ENCODE peak calls at places on chromosomes 13 and 19, in eight cellular contexts. V is esophagus squamous epithelium, F is psoas muscle, Q is transverse colon, H is H9, T is body of pancreas, G is colonic mucosa, S is foreskin keratinocyte. P is an unnamed sample. For H3K4me1 and H3K27me3, the result is how much of the 10 kb centered on the place peaks cover.

GRCh38 chr19:47112166-47112663 is 1.4 kb downstream of the ZC3H4 start:
- DNase-seq in V (peak), F (peak), Q (peak), H (peak), T (peak), G (peak), S (no peak), P (peak)

GRCh38 chr13:49374585-49375290 is 69.1 kb downstream of the CAB39L start:
- DNase-seq in V (no peak), F (no peak), Q (no peak), H (no peak), T (no peak), G (no peak), S (peak), P (no peak)

GRCh38 chr19:10228925-10229324 is 2.2 kb downstream of the S1PR2 start:
- DNase-seq in V (no peak), F (no peak), Q (no peak), H (peak), T (no peak), G (peak), S (no peak), P (no peak)

GRCh38 chr19:2034729-2035589 is 16.1 kb downstream of the MKNK2 start:
- DNase-seq in V (no peak), F (peak), Q (peak), H (peak), T (peak), G (peak), S (no peak), P (no peak)

GRCh38 chr13:40096357-40096911 is 441.0 kb downstream of the COG6 start:
- DNase-seq in V (no peak), F (no peak), Q (no peak), H (no peak), T (no peak), G (no peak), S (no peak), P (no peak)

GRCh38 chr19:53388904-53389303 is 6.0 kb upstream of the ZNF765 start:
- DNase-seq in V (no peak), F (no peak), Q (no peak), H (no peak), T (no peak), G (no peak), S (no peak), P (no peak)

GRCh38 chr19:28500982-28501633 is 711.8 kb downstream of the UQCRFS1 start:
- DNase-seq in V (no peak), F (no peak), Q (no peak), H (no peak), T (no peak), G (no peak), S (no peak), P (no peak)

GRCh38 chr13:74975122-74975521 is 506.8 kb downstream of the TBC1D4 start:
- DNase-seq in V (no peak), F (no peak), Q (no peak), H (no peak), T (no peak), G (no peak), S (no peak), P (no peak)

GRCh38 chr13:97256343-97256783 is 34.2 kb downstream of the MBNL2 start:
- DNase-seq in V (no peak), F (no peak), Q (no peak), H (no peak), T (peak), G (no peak), S (peak), P (no peak)

GRCh38 chr19:47540748-47541147 is 25.9 kb upstream of the NAPA start:
- DNase-seq in V (no peak), F (no peak), Q (no peak), H (no peak), T (no peak), G (no peak), S (no peak), P (no peak)

GRCh38 chr19:3423183-3423829 is 56.9 kb downstream of the NFIC start:
- DNase-seq in V (no peak), F (peak), Q (no peak), H (no peak), T (no peak), G (no peak), S (no peak), P (peak)

GRCh38 chr13:74586839-74587238 is 452.6 kb upstream of the KLF12 start:
- DNase-seq in V (no peak), F (no peak), Q (no peak), H (no peak), T (no peak), G (no peak), S (no peak), P (no peak)

GRCh38 chr19:10517361-10517759 is at the start of gene S1PR5:
- DNase-seq in V (no peak), F (no peak), Q (no peak), H (peak), T (peak), G (no peak), S (no peak), P (no peak)

GRCh38 chr13:110017379-110017778 is 231.0 kb upstream of the IRS2 start:
- DNase-seq in V (no peak), F (no peak), Q (no peak), H (peak), T (peak), G (no peak), S (peak), P (no peak)

GRCh38 chr19:28061111-28061510 is 1151.8 kb downstream of the UQCRFS1 start:
- DNase-seq in V (no peak), F (no peak), Q (no peak), H (no peak), T (peak), G (no peak), S (no peak), P (no peak)

GRCh38 chr13:27401210-27401609 is 23.2 kb upstream of the GTF3A start:
- DNase-seq in V (no peak), F (no peak), Q (peak), H (no peak), T (peak), G (peak), S (no peak), P (peak)

GRCh38 chr19:39494661-39495060 is 4.1 kb upstream of the DLL3 start:
- DNase-seq in V (no peak), F (no peak), Q (no peak), H (no peak), T (no peak), G (no peak), S (no peak), P (no peak)

GRCh38 chr19:39372047-39372802 is 18.7 kb downstream of the PAF1 start:
- DNase-seq in V (no peak), F (peak), Q (peak), H (no peak), T (peak), G (peak), S (no peak), P (peak)

GRCh38 chr19:50167314-50167721 is 4.2 kb upstream of the IZUMO2 start:
- DNase-seq in V (no peak), F (no peak), Q (peak), H (no peak), T (peak), G (peak), S (no peak), P (no peak)

GRCh38 chr19:16268676-16269319 is 55.8 kb upstream of the KLF2 start:
- DNase-seq in V (no peak), F (no peak), Q (no peak), H (no peak), T (no peak), G (no peak), S (no peak), P (no peak)

GRCh38 chr13:112892759-112893569 is 76.0 kb upstream of the MCF2L start:
- DNase-seq in V (no peak), F (peak), Q (peak), H (no peak), T (peak), G (peak), S (no peak), P (no peak)

GRCh38 chr19:11180346-11180745 is 17.0 kb downstream of the KANK2 start:
- DNase-seq in V (no peak), F (no peak), Q (no peak), H (no peak), T (no peak), G (no peak), S (no peak), P (no peak)

GRCh38 chr19:44582581-44583265 is 30.6 kb upstream of the IGSF23 start:
- DNase-seq in V (no peak), F (no peak), Q (peak), H (peak), T (peak), G (peak), S (no peak), P (no peak)

GRCh38 chr19:44810555-44811447 is 1.9 kb downstream of the BCAM start:
- DNase-seq in V (no peak), F (no peak), Q (no peak), H (no peak), T (no peak), G (no peak), S (no peak), P (no peak)

GRCh38 chr13:36998624-36999041 is 507 bp downstream of the ALG5 start:
- DNase-seq in V (no peak), F (peak), Q (peak), H (peak), T (peak), G (peak), S (no peak), P (peak)

GRCh38 chr13:48319458-48320395 is 16.2 kb downstream of the RB1 start:
- DNase-seq in V (no peak), F (no peak), Q (no peak), H (no peak), T (no peak), G (peak), S (no peak), P (no peak)

GRCh38 chr13:26663801-26664200 is 96.8 kb downstream of the GPR12 start:
- DNase-seq in V (no peak), F (no peak), Q (no peak), H (no peak), T (no peak), G (no peak), S (peak), P (no peak)

GRCh38 chr13:98856983-98857382 is 104.5 kb upstream of the SLC15A1 start:
- DNase-seq in V (no peak), F (no peak), Q (peak), H (no peak), T (peak), G (no peak), S (no peak), P (no peak)

GRCh38 chr19:2556221-2557092 is 80.5 kb downstream of the GADD45B start:
- DNase-seq in V (no peak), F (no peak), Q (no peak), H (no peak), T (no peak), G (no peak), S (no peak), P (peak)

GRCh38 chr13:112967666-112968379 is 1.2 kb upstream of the MCF2L start:
- DNase-seq in V (no peak), F (peak), Q (peak), H (no peak), T (no peak), G (no peak), S (no peak), P (no peak)

GRCh38 chr19:17037184-17037583 is 10.6 kb upstream of the CPAMD8 start:
- DNase-seq in V (no peak), F (no peak), Q (no peak), H (no peak), T (no peak), G (no peak), S (no peak), P (no peak)

GRCh38 chr13:48333976-48334375 is 30.4 kb downstream of the RB1 start:
- DNase-seq in V (no peak), F (no peak), Q (no peak), H (no peak), T (no peak), G (no peak), S (peak), P (no peak)

GRCh38 chr19:16013851-16014840 is 62.1 kb upstream of the TPM4 start:
- DNase-seq in V (no peak), F (no peak), Q (no peak), H (no peak), T (no peak), G (no peak), S (no peak), P (no peak)

GRCh38 chr13:36531746-36532486 is 99.6 kb downstream of the CCNA1 start:
- DNase-seq in V (no peak), F (no peak), Q (no peak), H (no peak), T (no peak), G (no peak), S (no peak), P (no peak)

GRCh38 chr13:29382021-29382420 is 213.5 kb downstream of the SLC7A1 start:
- DNase-seq in V (no peak), F (no peak), Q (no peak), H (no peak), T (no peak), G (no peak), S (no peak), P (no peak)

DNA sequence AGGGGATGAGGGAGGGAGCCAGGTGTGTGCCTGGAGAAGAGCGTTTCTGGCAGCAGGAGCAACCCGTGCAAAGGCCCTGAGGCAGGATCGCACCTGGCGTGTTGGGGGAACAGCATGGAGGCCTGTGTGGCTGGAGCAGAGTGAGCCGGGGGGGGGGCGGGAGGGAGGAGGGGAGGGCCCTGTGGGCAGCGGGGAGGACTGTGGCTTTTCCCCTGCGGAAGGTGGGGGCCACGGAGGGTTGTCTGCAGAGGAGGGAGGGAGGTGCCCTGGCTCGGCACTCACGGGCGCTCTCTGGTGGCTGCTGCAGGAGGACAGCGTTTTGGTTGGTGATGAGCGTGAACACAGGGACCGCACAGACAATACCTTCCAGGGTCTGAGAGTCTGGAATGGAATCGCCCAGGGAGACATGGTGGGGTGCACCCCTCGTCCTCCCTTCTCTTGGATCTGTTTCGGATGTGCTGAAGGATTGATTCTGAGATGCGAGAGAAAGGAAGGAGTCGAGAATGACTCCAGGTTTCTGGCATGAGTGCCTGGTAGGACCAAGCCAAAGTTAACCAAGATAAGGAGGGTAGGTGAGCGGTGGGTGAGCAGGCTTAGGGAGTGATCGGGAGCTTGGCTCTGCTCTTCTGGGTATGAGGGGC is 6.5 kb downstream of the RAB11B start:
- DNase-seq in V (no peak), F (peak), Q (peak), H (peak), T (peak), G (peak), S (no peak), P (peak)
- H3K4me1 ChIP-seq in V (half or more), F (half or more), Q (under half), H (under half), T (half or more), G (under half), S (under half), P (half or more)

GRCh38 chr19:38361633-38362075 is 12.7 kb upstream of the PSMD8 start:
- DNase-seq in V (peak), F (peak), Q (peak), H (peak), T (peak), G (peak), S (peak), P (peak)
- TF ChIP-seq CTCF in V (no peak), F (peak), Q (peak), H (peak), T (peak), G (no peak), S (peak), P (peak)

GRCh38 chr13:99896712-99897440 is 74.7 kb downstream of the ZIC5 start:
- DNase-seq in V (no peak), F (no peak), Q (no peak), H (no peak), T (no peak), G (no peak), S (no peak), P (no peak)
- H3K27me3 ChIP-seq in V (half or more), F (half or more), Q (half or more), H (under half), T (under half), G (under half), S (half or more), P (half or more)

GRCh38 chr19:34539396-34539795 is 57.8 kb downstream of the WTIP start:
- DNase-seq in V (no peak), F (no peak), Q (no peak), H (no peak), T (no peak), G (no peak), S (no peak), P (no peak)

DNA sequence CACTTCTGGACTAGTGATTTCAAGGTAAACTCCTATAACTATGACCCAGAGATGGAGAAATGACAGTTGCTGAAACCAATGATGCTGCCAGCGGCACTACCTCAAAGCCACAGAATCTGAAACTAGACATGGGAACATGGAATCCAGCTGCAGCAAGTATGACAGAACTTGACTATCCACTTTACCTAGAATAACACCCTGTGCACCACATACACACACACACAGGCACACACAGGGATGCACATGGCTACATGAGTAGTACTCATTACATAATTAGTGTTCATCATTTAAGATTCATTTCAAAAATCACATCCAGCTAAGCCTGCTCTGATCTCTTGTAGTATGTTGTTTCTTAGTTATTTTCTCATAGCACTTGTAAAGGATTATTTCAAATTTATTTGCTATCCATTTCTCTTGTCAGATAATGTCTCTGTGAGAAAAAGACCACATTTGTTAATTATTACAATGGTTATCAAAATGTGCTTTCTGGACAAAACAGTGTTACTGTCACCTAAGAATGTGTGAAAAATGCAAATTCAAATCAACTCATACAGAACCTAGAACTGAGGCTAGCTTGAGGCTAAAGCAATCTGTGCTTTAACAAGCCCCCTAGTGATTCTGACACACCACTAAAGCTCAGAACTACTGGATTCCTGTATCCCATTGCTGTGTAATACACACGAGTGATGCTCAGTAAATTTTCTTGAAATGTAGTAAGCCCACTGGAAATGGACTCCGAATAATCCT is 59.4 kb downstream of the WTIP start:
- DNase-seq in V (no peak), F (no peak), Q (no peak), H (no peak), T (no peak), G (no peak), S (no peak), P (no peak)
- H3K4me1 ChIP-seq in V (under half), F (under half), Q (under half), H (under half), T (under half), G (under half), S (under half), P (under half)

DNA sequence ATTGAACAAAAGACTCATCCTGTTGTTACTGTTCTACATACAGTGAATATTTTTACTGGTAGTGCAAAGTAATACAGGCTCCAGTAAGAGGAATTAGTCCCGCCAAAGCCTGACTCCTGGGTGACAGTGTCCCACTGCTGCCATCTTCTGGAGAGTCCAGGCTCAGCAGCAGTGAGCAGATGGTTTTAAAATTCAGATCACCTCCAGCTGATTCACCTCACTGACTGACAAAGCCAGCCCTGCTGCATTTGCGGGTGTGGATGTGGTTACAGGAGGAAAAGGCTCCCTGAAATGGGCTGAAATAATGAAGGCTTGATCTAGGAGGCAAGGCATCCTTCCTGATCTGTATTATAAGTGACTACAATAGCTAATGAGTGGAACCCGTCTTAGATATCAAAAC is 18.3 kb downstream of the PABPC3 start:
- DNase-seq in V (no peak), F (peak), Q (peak), H (peak), T (peak), G (peak), S (peak), P (peak)
- TF ChIP-seq CTCF in V (peak), F (peak), Q (peak), H (peak), T (peak), G (peak), S (peak), P (peak)

GRCh38 chr19:41993612-41994483 is at the start of gene ATP1A3:
- DNase-seq in V (no peak), F (no peak), Q (peak), H (peak), T (peak), G (peak), S (no peak), P (peak)
- H3K27me3 ChIP-seq in V (half or more), F (half or more), Q (half or more), H (under half), T (under half), G (under half), S (half or more), P (half or more)

P was measured in left ventricle myocardium inferior.